ENCODE peak calls at places on chromosomes 12 and 14, in ten cellular contexts. O, N, E, C, V, U, B, A, G and M are unnamed samples.

GRCh38 chr14:64463198-64463597 is 2.1 kb upstream of the AKAP5 start:
- DNase-seq in E (no peak), C (no peak), U (no peak), N (no peak), A (no peak), O (no peak), B (no peak), V (no peak), G (no peak), M (no peak)

GRCh38 chr12:75011120-75011519 is 198.5 kb downstream of the KCNC2 start:
- DNase-seq in B (no peak), U (no peak), O (no peak), A (peak), V (peak), G (no peak), E (no peak), N (no peak), C (no peak), M (no peak)

GRCh38 chr14:89293349-89293916 is 123.6 kb downstream of the FOXN3 start:
- DNase-seq in C (no peak), V (no peak), O (peak), G (no peak), A (no peak), N (no peak), U (no peak), E (no peak), B (no peak), M (no peak)

GRCh38 chr14:102097441-102098135 is 10.7 kb upstream of the HSP90AA1 start:
- DNase-seq in E (peak), G (no peak), B (peak), O (peak), N (no peak), C (no peak), V (no peak), A (no peak), U (no peak), M (no peak)

GRCh38 chr12:95986635-95987535 is 9.3 kb downstream of the HAL start:
- DNase-seq in B (no peak), G (no peak), N (no peak), A (no peak), O (peak), E (no peak), U (no peak), C (no peak), V (no peak), M (no peak)

GRCh38 chr12:78799679-78800078 is 64.9 kb upstream of the SYT1 start:
- DNase-seq in B (no peak), G (no peak), U (no peak), A (no peak), V (no peak), E (no peak), C (no peak), N (no peak), O (no peak), M (no peak)

GRCh38 chr12:82522762-82523161 is 163.9 kb upstream of the TMTC2 start:
- DNase-seq in A (no peak), G (peak), O (no peak), U (no peak), B (no peak), C (no peak), E (no peak), N (no peak), V (no peak), M (no peak)

GRCh38 chr12:100573499-100574261 is at the start of gene GAS2L3:
- DNase-seq in G (peak), C (peak), A (peak), U (peak), B (peak), E (peak), V (peak), O (peak), N (no peak), M (peak)

GRCh38 chr12:95624544-95624943 is 73.3 kb upstream of the USP44 start:
- DNase-seq in G (no peak), A (peak), E (no peak), O (peak), V (peak), C (peak), N (no peak), U (no peak), B (no peak), M (no peak)

GRCh38 chr12:3086729-3087323 is 9.6 kb downstream of the TSPAN9 start:
- DNase-seq in V (no peak), N (no peak), G (no peak), A (no peak), U (no peak), E (no peak), C (no peak), O (no peak), B (no peak), M (no peak)

GRCh38 chr12:105724651-105725050 is 394.2 kb downstream of the C12orf75 start:
- DNase-seq in N (no peak), O (no peak), E (no peak), A (peak), U (no peak), B (no peak), V (no peak), G (no peak), C (no peak), M (no peak)

GRCh38 chr14:36870776-36871175 is 209.1 kb downstream of the PAX9 start:
- DNase-seq in U (no peak), B (no peak), G (no peak), E (no peak), N (no peak), O (no peak), V (no peak), C (no peak), A (no peak), M (no peak)

GRCh38 chr14:36666416-36667206 is 5.0 kb downstream of the PAX9 start:
- DNase-seq in V (no peak), C (no peak), O (peak), A (no peak), B (no peak), U (no peak), N (no peak), E (no peak), G (no peak), M (no peak)

GRCh38 chr14:34596891-34597290 is 33.1 kb downstream of the SNX6 start:
- DNase-seq in N (no peak), U (no peak), E (no peak), A (no peak), V (no peak), O (no peak), G (no peak), C (no peak), B (no peak), M (no peak)

GRCh38 chr12:76030378-76031080 is 1.0 kb downstream of the PHLDA1 start:
- DNase-seq in N (no peak), C (peak), O (peak), G (peak), U (peak), A (peak), E (peak), V (no peak), B (peak), M (no peak)

GRCh38 chr14:100872641-100873071 is 30.9 kb downstream of the RTL1 start:
- DNase-seq in N (no peak), B (peak), E (no peak), G (no peak), C (peak), V (no peak), U (peak), O (no peak), A (peak), M (no peak)

GRCh38 chr12:124940393-124941169 is 26.1 kb upstream of the UBC start:
- DNase-seq in N (no peak), U (peak), O (peak), A (peak), B (peak), G (peak), C (peak), E (peak), V (peak), M (peak)

GRCh38 chr12:80553316-80553715 is 109.3 kb downstream of the PTPRQ start:
- DNase-seq in N (peak), V (peak), B (no peak), E (no peak), O (no peak), U (no peak), A (peak), G (no peak), C (peak), M (no peak)

GRCh38 chr12:46111727-46112126 is 121.4 kb upstream of the SCAF11 start:
- DNase-seq in E (no peak), G (no peak), V (no peak), U (no peak), A (no peak), O (no peak), B (no peak), C (no peak), N (no peak), M (no peak)

GRCh38 chr14:91078095-91078737 is 17.8 kb upstream of the RPS6KA5 start:
- DNase-seq in C (no peak), V (no peak), G (no peak), E (no peak), A (no peak), N (no peak), O (no peak), U (no peak), B (no peak), M (no peak)

GRCh38 chr12:356276-356988 is 32.7 kb downstream of the KDM5A start:
- DNase-seq in C (peak), A (peak), N (no peak), E (no peak), O (no peak), U (no peak), B (no peak), V (peak), G (no peak), M (no peak)

GRCh38 chr12:62347922-62348650 is 87.9 kb downstream of the USP15 start:
- DNase-seq in E (no peak), A (peak), V (no peak), C (peak), O (no peak), B (no peak), G (no peak), U (no peak), N (no peak), M (no peak)

GRCh38 chr12:118055865-118056773 is 4.9 kb downstream of the WSB2 start:
- DNase-seq in E (no peak), N (no peak), A (no peak), O (no peak), V (no peak), G (no peak), U (no peak), C (no peak), B (no peak), M (no peak)

GRCh38 chr12:51531982-51532497 is 59.0 kb upstream of the SCN8A start:
- DNase-seq in N (peak), B (peak), G (peak), O (peak), A (peak), C (peak), U (peak), E (peak), V (peak), M (peak)

GRCh38 chr14:74508844-74509428 is 15.4 kb downstream of the ISCA2 start:
- DNase-seq in G (no peak), O (no peak), U (no peak), N (no peak), C (no peak), V (no peak), E (no peak), A (no peak), B (peak), M (no peak)

GRCh38 chr14:31180299-31181051 is 27.1 kb downstream of the HECTD1 start:
- DNase-seq in N (no peak), A (no peak), U (no peak), C (no peak), G (no peak), E (no peak), B (no peak), O (no peak), V (no peak), M (no peak)

GRCh38 chr14:106209745-106210144 is 683.4 kb downstream of the TMEM121 start:
- DNase-seq in O (no peak), U (no peak), C (no peak), N (no peak), A (no peak), B (no peak), E (no peak), V (no peak), G (no peak), M (no peak)

GRCh38 chr14:105330491-105330895 is 15.9 kb downstream of the PACS2 start:
- DNase-seq in E (no peak), O (no peak), G (no peak), N (no peak), V (peak), B (peak), U (no peak), A (peak), C (peak), M (no peak)

GRCh38 chr12:41061189-41061588 is 126.9 kb upstream of the PDZRN4 start:
- DNase-seq in V (no peak), B (no peak), A (no peak), O (no peak), E (no peak), C (no peak), U (no peak), N (no peak), G (no peak), M (no peak)

GRCh38 chr14:30410986-30411385 is 148.0 kb upstream of the G2E3 start:
- DNase-seq in E (no peak), G (no peak), B (no peak), N (no peak), A (no peak), U (no peak), C (no peak), O (no peak), V (no peak), M (no peak)

GRCh38 chr14:68749487-68750475 is 43.1 kb downstream of the ZFP36L1 start:
- DNase-seq in B (no peak), V (no peak), A (peak), U (no peak), C (no peak), O (no peak), N (no peak), G (no peak), E (no peak), M (no peak)
- H3K27ac ChIP-seq in B (peak), V (no peak), A (no peak), U (no peak), C (no peak), O (no peak), N (no peak), G (no peak), E (peak), M (no peak)

DNA sequence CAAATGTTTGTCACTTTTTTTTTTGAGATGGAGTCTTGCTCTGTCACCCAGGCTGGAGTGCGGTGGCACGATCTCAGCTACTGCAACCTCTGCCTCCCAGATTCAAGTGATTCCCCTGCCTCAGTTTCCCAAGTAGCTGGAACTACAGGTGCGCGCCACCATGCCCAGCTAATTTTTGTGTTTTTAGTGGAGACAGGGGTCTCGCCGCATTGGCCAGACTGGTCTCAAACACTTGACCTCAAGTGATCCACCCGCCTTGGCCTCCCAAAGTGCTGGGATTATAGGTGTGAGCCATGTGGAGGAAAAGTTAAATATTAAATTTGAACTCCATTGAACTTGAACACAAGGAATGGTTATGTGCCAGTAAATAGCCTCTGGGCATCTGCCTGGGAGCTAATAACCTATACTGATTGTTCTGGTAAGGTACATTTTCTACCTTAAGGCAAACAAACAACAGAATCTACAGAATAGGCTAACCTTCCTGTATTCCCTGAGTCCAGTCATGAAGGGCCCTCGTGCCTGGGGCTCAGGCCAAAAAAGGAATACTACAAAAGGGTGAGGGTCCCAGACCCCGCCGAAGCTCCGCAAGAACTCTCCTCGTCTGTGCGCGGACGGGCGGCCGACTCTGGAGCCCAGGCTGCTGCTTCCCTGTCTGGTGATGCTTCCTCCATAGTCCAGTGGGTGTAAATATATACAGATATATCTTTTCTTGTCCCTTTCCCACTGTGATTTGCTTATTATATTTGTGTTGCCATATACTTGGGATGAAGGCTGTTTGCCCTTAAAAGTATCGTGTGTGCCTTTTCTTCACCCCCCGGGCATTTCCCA is 74.0 kb upstream of the EIF5 start:
- DNase-seq in O (no peak), B (no peak), G (no peak), E (peak), A (peak), V (no peak), N (no peak), C (peak), U (no peak), M (no peak)
- H3K4me3 ChIP-seq in O (no peak), B (peak), G (peak), E (peak), A (peak), V (peak), N (peak), C (peak), U (peak), M (peak)

DNA sequence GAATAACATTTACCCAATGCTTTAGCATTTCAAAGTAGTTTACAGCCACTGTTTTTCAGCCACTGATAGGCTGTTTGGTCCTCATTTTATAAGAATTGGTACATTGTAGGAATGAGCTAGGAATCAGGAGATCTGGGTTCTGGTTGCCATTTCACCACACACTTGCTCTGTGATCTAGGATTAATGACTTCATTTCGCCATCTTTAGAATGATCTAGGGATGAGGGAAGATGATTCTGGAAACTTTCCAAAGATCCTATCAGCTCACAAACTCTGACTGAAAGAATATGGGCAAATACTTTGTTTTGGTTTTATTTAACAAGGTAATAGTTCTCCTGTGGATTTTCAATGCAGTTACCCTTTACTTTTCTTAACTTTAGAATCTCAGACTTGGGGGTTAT is 155.0 kb downstream of the GCH1 start:
- DNase-seq in G (no peak), B (no peak), A (no peak), U (no peak), C (no peak), N (no peak), O (no peak), E (no peak), V (no peak), M (no peak)
- TF ChIP-seq CTCF in G (no peak), B (no peak), A (no peak), U (no peak), C (no peak), N (no peak), O (no peak), E (no peak), V (no peak), M (no peak)

GRCh38 chr12:66848967-66849366 is 170.1 kb upstream of the GRIP1 start:
- DNase-seq in U (no peak), B (no peak), V (no peak), E (no peak), O (peak), C (no peak), N (no peak), A (no peak), G (no peak), M (no peak)

GRCh38 chr12:66851134-66851533 is 172.3 kb upstream of the GRIP1 start:
- DNase-seq in C (no peak), G (no peak), B (no peak), O (no peak), A (no peak), E (no peak), N (no peak), V (no peak), U (no peak), M (no peak)
- H3K27ac ChIP-seq in C (no peak), G (no peak), B (no peak), O (no peak), A (no peak), E (no peak), N (no peak), V (no peak), U (no peak), M (no peak)

DNA sequence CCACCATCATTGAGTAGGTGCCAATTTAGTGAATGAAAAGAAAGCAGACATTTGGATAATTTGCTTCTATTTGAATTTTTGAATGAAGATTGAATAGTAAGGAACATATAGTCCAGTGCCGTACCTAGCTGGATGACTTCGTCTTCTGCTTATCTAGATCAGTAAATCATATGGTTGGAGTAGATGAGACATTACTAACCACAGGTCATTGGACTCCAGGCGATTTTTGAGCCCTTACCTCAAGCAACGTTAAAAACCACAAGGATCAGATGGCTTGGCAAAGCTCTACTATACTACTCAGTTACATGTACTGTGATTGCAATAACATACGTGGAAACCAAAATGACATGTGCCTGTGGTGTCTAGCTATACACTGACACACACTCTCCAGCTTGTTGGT is 1.7 kb upstream of the SPATS2 start:
- DNase-seq in N (no peak), C (peak), E (no peak), B (no peak), G (no peak), O (no peak), U (no peak), V (peak), A (peak), M (no peak)
- H3K4me3 ChIP-seq in N (no peak), C (no peak), E (peak), B (no peak), G (no peak), O (no peak), U (peak), V (no peak), A (no peak), M (peak)